ENCODE peak calls at places on chromosomes 7 and 10, in eight cellular contexts. One of them, this sample, is unnamed.

GRCh38 chr10:7410800-7411670 is at the start of gene SFMBT2:
- DNase-seq in A549: peak; percentile 75
- DNase-seq in IMR-90: peak; percentile 49
- DNase-seq in K562: peak; percentile 70
- DNase-seq in H1: no peak
- DNase-seq in WTC11: peak; percentile 77
- DNase-seq in SK-N-SH: peak; percentile 92
- DNase-seq in HepG2: no peak
- DNase-seq in this sample: no peak

GRCh38 chr10:7703140-7703539 is at the start of gene ITIH2:
- DNase-seq in WTC11: no peak
- DNase-seq in K562: no peak
- DNase-seq in HepG2: peak; percentile 83
- DNase-seq in H1: no peak
- DNase-seq in IMR-90: no peak
- DNase-seq in SK-N-SH: no peak
- DNase-seq in A549: no peak
- DNase-seq in this sample: no peak

GRCh38 chr10:44132361-44133289 is 252.3 kb downstream of the CXCL12 start:
- DNase-seq in H1: no peak
- DNase-seq in IMR-90: no peak
- DNase-seq in A549: no peak
- DNase-seq in SK-N-SH: no peak
- DNase-seq in WTC11: no peak
- DNase-seq in K562: no peak
- DNase-seq in HepG2: no peak
- DNase-seq in this sample: no peak

GRCh38 chr7:111059826-111060225 is 31.1 kb upstream of the LRRN3 start:
- DNase-seq in K562: no peak
- DNase-seq in WTC11: no peak
- DNase-seq in SK-N-SH: no peak
- DNase-seq in H1: no peak
- DNase-seq in A549: no peak
- DNase-seq in HepG2: no peak
- DNase-seq in IMR-90: no peak
- DNase-seq in this sample: no peak

GRCh38 chr7:17640730-17641377 is 299.4 kb downstream of the SNX13 start:
- DNase-seq in H1: no peak
- DNase-seq in IMR-90: peak; percentile 31
- DNase-seq in WTC11: peak; percentile 33
- DNase-seq in SK-N-SH: peak; percentile 34
- DNase-seq in K562: peak; percentile 48
- DNase-seq in A549: peak; percentile 54
- DNase-seq in HepG2: peak; percentile 28
- DNase-seq in this sample: no peak

GRCh38 chr10:14382022-14382421 is 51.3 kb upstream of the FRMD4A start:
- DNase-seq in K562: no peak
- DNase-seq in WTC11: no peak
- DNase-seq in A549: no peak
- DNase-seq in IMR-90: peak; percentile 70
- DNase-seq in H1: no peak
- DNase-seq in SK-N-SH: no peak
- DNase-seq in HepG2: no peak
- DNase-seq in this sample: peak; percentile 72

GRCh38 chr10:81963606-81964005 is 88.6 kb downstream of the NRG3 start:
- DNase-seq in WTC11: no peak
- DNase-seq in SK-N-SH: no peak
- DNase-seq in HepG2: no peak
- DNase-seq in IMR-90: no peak
- DNase-seq in K562: no peak
- DNase-seq in H1: no peak
- DNase-seq in A549: no peak
- DNase-seq in this sample: no peak

GRCh38 chr7:73560035-73560835 is 2.7 kb upstream of the BCL7B start:
- DNase-seq in H1: no peak
- DNase-seq in IMR-90: peak; percentile 91
- DNase-seq in WTC11: no peak
- DNase-seq in K562: peak; percentile 64
- DNase-seq in A549: peak; percentile 67
- DNase-seq in SK-N-SH: peak; percentile 24
- DNase-seq in HepG2: peak; percentile 46
- DNase-seq in this sample: no peak

GRCh38 chr7:37732253-37732652 is 48.7 kb downstream of the GPR141 start:
- DNase-seq in WTC11: peak; percentile 74
- DNase-seq in SK-N-SH: peak; percentile 51
- DNase-seq in IMR-90: no peak
- DNase-seq in H1: peak; percentile 21
- DNase-seq in K562: peak; percentile 51
- DNase-seq in A549: peak; percentile 48
- DNase-seq in HepG2: peak; percentile 33
- DNase-seq in this sample: peak; percentile 56

GRCh38 chr7:108449577-108449920 is 6.7 kb downstream of the NRCAM start:
- DNase-seq in WTC11: no peak
- DNase-seq in HepG2: no peak
- DNase-seq in SK-N-SH: no peak
- DNase-seq in K562: no peak
- DNase-seq in IMR-90: no peak
- DNase-seq in H1: no peak
- DNase-seq in A549: no peak
- DNase-seq in this sample: no peak

GRCh38 chr10:70274643-70275042 is 9.2 kb downstream of the NPFFR1 start:
- DNase-seq in H1: no peak
- DNase-seq in SK-N-SH: no peak
- DNase-seq in IMR-90: peak; percentile 88
- DNase-seq in A549: no peak
- DNase-seq in WTC11: no peak
- DNase-seq in HepG2: no peak
- DNase-seq in K562: no peak
- DNase-seq in this sample: no peak

GRCh38 chr7:2502647-2502966 is 17.0 kb upstream of the LFNG start:
- DNase-seq in HepG2: no peak
- DNase-seq in IMR-90: no peak
- DNase-seq in H1: no peak
- DNase-seq in A549: no peak
- DNase-seq in WTC11: no peak
- DNase-seq in K562: no peak
- DNase-seq in SK-N-SH: no peak
- DNase-seq in this sample: no peak

GRCh38 chr7:90574136-90574819 is 21.8 kb upstream of the CDK14 start:
- DNase-seq in SK-N-SH: no peak
- DNase-seq in H1: no peak
- DNase-seq in IMR-90: peak; percentile 35
- DNase-seq in WTC11: no peak
- DNase-seq in K562: no peak
- DNase-seq in A549: no peak
- DNase-seq in HepG2: no peak
- DNase-seq in this sample: no peak

GRCh38 chr10:79111427-79111826 is 42.7 kb downstream of the ZMIZ1 start:
- DNase-seq in H1: no peak
- DNase-seq in WTC11: no peak
- DNase-seq in IMR-90: peak; percentile 84
- DNase-seq in K562: no peak
- DNase-seq in HepG2: peak; percentile 61
- DNase-seq in SK-N-SH: no peak
- DNase-seq in A549: peak; percentile 85
- DNase-seq in this sample: no peak

GRCh38 chr7:115013887-115014286 is 92.0 kb downstream of the MDFIC start:
- DNase-seq in IMR-90: no peak
- DNase-seq in H1: no peak
- DNase-seq in A549: no peak
- DNase-seq in WTC11: no peak
- DNase-seq in SK-N-SH: no peak
- DNase-seq in K562: no peak
- DNase-seq in HepG2: no peak
- DNase-seq in this sample: no peak

GRCh38 chr7:3879337-3880054 is 578.4 kb downstream of the SDK1 start:
- DNase-seq in H1: no peak
- DNase-seq in HepG2: no peak
- DNase-seq in WTC11: no peak
- DNase-seq in K562: peak; percentile 5
- DNase-seq in SK-N-SH: peak; percentile 69
- DNase-seq in A549: no peak
- DNase-seq in IMR-90: no peak
- DNase-seq in this sample: no peak

GRCh38 chr7:114929570-114929969 is 7.7 kb downstream of the MDFIC start:
- DNase-seq in H1: no peak
- DNase-seq in IMR-90: no peak
- DNase-seq in WTC11: no peak
- DNase-seq in A549: peak; percentile 11
- DNase-seq in SK-N-SH: no peak
- DNase-seq in HepG2: no peak
- DNase-seq in K562: no peak
- DNase-seq in this sample: no peak

GRCh38 chr10:1683649-1684048 is 53.7 kb downstream of the ADARB2 start:
- DNase-seq in H1: no peak
- DNase-seq in SK-N-SH: no peak
- DNase-seq in K562: no peak
- DNase-seq in WTC11: no peak
- DNase-seq in HepG2: no peak
- DNase-seq in A549: no peak
- DNase-seq in IMR-90: no peak
- DNase-seq in this sample: no peak

GRCh38 chr10:1684991-1685390 is 52.3 kb downstream of the ADARB2 start:
- DNase-seq in HepG2: no peak
- DNase-seq in K562: no peak
- DNase-seq in WTC11: no peak
- DNase-seq in H1: no peak
- DNase-seq in SK-N-SH: no peak
- DNase-seq in IMR-90: no peak
- DNase-seq in A549: no peak
- DNase-seq in this sample: no peak

GRCh38 chr10:1687190-1687589 is 50.1 kb downstream of the ADARB2 start:
- DNase-seq in K562: no peak
- DNase-seq in SK-N-SH: no peak
- DNase-seq in IMR-90: no peak
- DNase-seq in A549: no peak
- DNase-seq in WTC11: no peak
- DNase-seq in H1: no peak
- DNase-seq in HepG2: no peak
- DNase-seq in this sample: no peak

GRCh38 chr10:1687606-1688005 is 49.7 kb downstream of the ADARB2 start:
- DNase-seq in IMR-90: no peak
- DNase-seq in WTC11: no peak
- DNase-seq in SK-N-SH: no peak
- DNase-seq in H1: no peak
- DNase-seq in A549: no peak
- DNase-seq in K562: no peak
- DNase-seq in HepG2: no peak
- DNase-seq in this sample: no peak

DNA sequence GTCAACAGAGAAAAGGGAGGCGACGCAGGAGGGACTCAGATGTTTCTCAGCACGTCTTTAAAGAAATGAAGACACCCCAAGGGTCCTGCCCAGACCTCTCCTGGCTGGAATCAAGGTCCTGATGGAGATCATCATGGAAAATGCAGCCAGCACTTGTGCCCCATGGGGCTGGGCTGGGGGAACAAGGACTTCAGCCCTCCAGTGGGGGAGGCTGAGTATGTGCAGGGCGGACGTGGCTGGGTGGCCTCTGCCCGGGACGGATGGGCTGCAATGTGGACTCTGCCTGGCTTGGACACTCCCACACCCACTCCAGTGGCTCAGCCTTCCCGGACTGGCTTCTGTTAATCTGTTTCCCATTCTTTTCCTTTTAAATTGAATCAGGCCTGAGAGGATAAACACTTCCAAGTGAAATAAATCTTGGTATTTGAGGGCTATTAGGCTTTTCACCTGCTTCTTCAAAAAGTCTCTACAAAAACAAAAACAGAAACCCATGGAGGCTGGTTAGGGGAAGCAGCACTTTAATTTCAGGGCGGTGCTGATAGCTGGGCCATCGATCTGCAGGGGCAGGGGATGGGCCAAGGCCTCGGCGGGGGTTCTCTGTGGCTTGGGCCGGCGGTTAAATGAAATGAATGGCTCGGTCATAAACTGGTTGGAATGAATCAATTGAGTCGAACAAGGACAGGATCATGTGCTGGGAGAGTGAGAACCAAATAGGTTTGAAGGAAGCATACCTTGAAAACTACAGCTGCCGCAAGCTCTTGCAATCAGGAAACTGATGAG is 51.5 kb downstream of the ADARB2 start:
- DNase-seq in WTC11: no peak
- DNase-seq in H1: no peak
- DNase-seq in K562: no peak
- DNase-seq in SK-N-SH: no peak
- DNase-seq in HepG2: no peak
- DNase-seq in A549: no peak
- DNase-seq in IMR-90: no peak
- DNase-seq in this sample: no peak
- TF ChIP-seq USF2 in WTC11: no peak
- TF ChIP-seq USF2 in H1: no peak
- TF ChIP-seq USF2 in K562: no peak
- TF ChIP-seq USF2 in SK-N-SH: no peak
- TF ChIP-seq USF2 in HepG2: no peak
- TF ChIP-seq USF2 in A549: no peak
- TF ChIP-seq USF2 in IMR-90: no peak
- TF ChIP-seq USF2 in this sample: no peak

DNA sequence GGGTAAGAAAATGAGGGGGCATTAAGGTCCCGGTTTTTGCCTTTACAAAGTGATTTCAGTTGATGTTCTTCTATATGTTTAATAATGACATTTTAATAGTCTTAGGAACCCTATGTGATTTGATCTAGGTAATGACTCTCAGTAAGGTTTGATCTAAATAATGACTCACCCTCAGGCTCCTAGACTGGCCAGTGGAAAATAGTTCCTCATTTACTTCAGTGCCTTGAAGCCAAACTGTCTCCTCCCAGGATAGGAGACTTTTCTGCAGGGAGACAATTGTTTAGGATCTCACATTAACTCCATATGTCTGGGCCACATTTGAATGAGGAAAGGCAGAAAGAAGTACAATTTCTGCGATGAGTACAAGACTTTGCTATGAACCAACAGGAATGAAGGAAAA is 1331.9 kb downstream of the XPNPEP1 start:
- DNase-seq in H1: no peak
- DNase-seq in WTC11: no peak
- DNase-seq in HepG2: no peak
- DNase-seq in A549: no peak
- DNase-seq in IMR-90: no peak
- DNase-seq in K562: no peak
- DNase-seq in SK-N-SH: no peak
- DNase-seq in this sample: no peak
- TF ChIP-seq USF2 in H1: no peak
- TF ChIP-seq USF2 in WTC11: no peak
- TF ChIP-seq USF2 in HepG2: no peak
- TF ChIP-seq USF2 in A549: no peak
- TF ChIP-seq USF2 in IMR-90: no peak
- TF ChIP-seq USF2 in K562: no peak
- TF ChIP-seq USF2 in SK-N-SH: no peak
- TF ChIP-seq USF2 in this sample: no peak

GRCh38 chr10:104424719-104425118 is 71.1 kb downstream of the CFAP58 start:
- DNase-seq in K562: no peak
- DNase-seq in HepG2: no peak
- DNase-seq in A549: no peak
- DNase-seq in WTC11: no peak
- DNase-seq in SK-N-SH: no peak
- DNase-seq in H1: no peak
- DNase-seq in IMR-90: peak; percentile 1
- DNase-seq in this sample: peak; percentile 72
- TF ChIP-seq USF2 in K562: no peak
- TF ChIP-seq USF2 in HepG2: no peak
- TF ChIP-seq USF2 in A549: no peak
- TF ChIP-seq USF2 in WTC11: no peak
- TF ChIP-seq USF2 in SK-N-SH: no peak
- TF ChIP-seq USF2 in H1: no peak
- TF ChIP-seq USF2 in IMR-90: no peak
- TF ChIP-seq USF2 in this sample: no peak

GRCh38 chr10:93030409-93030808 is 30.2 kb upstream of the CYP26C1 start:
- DNase-seq in WTC11: no peak
- DNase-seq in IMR-90: peak; percentile 82
- DNase-seq in H1: no peak
- DNase-seq in HepG2: peak; percentile 20
- DNase-seq in K562: no peak
- DNase-seq in A549: peak; percentile 23
- DNase-seq in SK-N-SH: no peak
- DNase-seq in this sample: no peak
- TF ChIP-seq USF2 in WTC11: no peak
- TF ChIP-seq USF2 in IMR-90: no peak
- TF ChIP-seq USF2 in H1: no peak
- TF ChIP-seq USF2 in HepG2: no peak
- TF ChIP-seq USF2 in K562: no peak
- TF ChIP-seq USF2 in A549: no peak
- TF ChIP-seq USF2 in SK-N-SH: no peak
- TF ChIP-seq USF2 in this sample: no peak